ENCODE peak calls at places on chromosomes 5 and 9, in five cellular contexts. N is NCI-H1930, W is posterior cingulate gyrus, Y is H54, X is mesothelial cell of epicardium. S is an unnamed sample.

GRCh38 chr9:136437430-136437829 is 2.2 kb downstream of the INPP5E start:
- DNase-seq in W (no peak), Y (no peak), X (no peak), N (no peak), S (no peak)

GRCh38 chr5:160250226-160250625 is 20.9 kb downstream of the FABP6 start:
- DNase-seq in W (no peak), X (no peak), Y (no peak), N (no peak), S (no peak)

GRCh38 chr9:17319822-17320221 is 185.0 kb downstream of the CNTLN start:
- DNase-seq in W (no peak), N (no peak), Y (no peak), X (no peak), S (no peak)

GRCh38 chr9:137602661-137603060 is 2.8 kb upstream of the ARRDC1 start:
- DNase-seq in N (no peak), X (no peak), W (no peak), Y (no peak), S (no peak)

GRCh38 chr5:109281136-109281690 is 128.6 kb downstream of the PJA2 start:
- DNase-seq in W (no peak), X (no peak), Y (no peak), N (no peak), S (no peak)

GRCh38 chr9:125540497-125540896 is 166.5 kb downstream of the MAPKAP1 start:
- DNase-seq in N (no peak), W (no peak), Y (peak; percentile 42), X (no peak), S (no peak)

GRCh38 chr5:168114444-168115017 is 176.9 kb upstream of the WWC1 start:
- DNase-seq in Y (peak; percentile 68), W (no peak), X (no peak), N (peak; percentile 24), S (peak; percentile 49)

GRCh38 chr5:133144245-133144981 is 92.6 kb downstream of the HSPA4 start:
- DNase-seq in Y (no peak), X (no peak), W (no peak), N (no peak), S (no peak)

GRCh38 chr9:96203867-96204412 is 98.0 kb downstream of the HSD17B3 start:
- DNase-seq in X (no peak), W (no peak), N (no peak), Y (no peak), S (no peak)

GRCh38 chr5:33079548-33079947 is 361.2 kb upstream of the TARS1 start:
- DNase-seq in N (no peak), X (no peak), Y (no peak), W (no peak), S (no peak)

GRCh38 chr5:131677115-131677514 is 42.1 kb upstream of the RAPGEF6 start:
- DNase-seq in W (no peak), N (no peak), X (no peak), Y (no peak), S (no peak)

GRCh38 chr5:62068554-62068953 is 237.5 kb upstream of the KIF2A start:
- DNase-seq in W (no peak), X (no peak), Y (no peak), N (no peak), S (no peak)

GRCh38 chr9:30235068-30235467 is 2149.4 kb upstream of the ACO1 start:
- DNase-seq in X (no peak), W (no peak), Y (no peak), N (no peak), S (no peak)

GRCh38 chr5:135822959-135823358 is 11.5 kb upstream of the SLC25A48 start:
- DNase-seq in N (no peak), X (no peak), Y (no peak), W (no peak), S (no peak)

GRCh38 chr5:179242676-179243075 is 102.6 kb downstream of the ADAMTS2 start:
- DNase-seq in W (no peak), N (no peak), X (no peak), Y (no peak), S (no peak)

GRCh38 chr9:121686930-121687541 is 35.6 kb downstream of the DAB2IP start:
- DNase-seq in X (no peak), N (peak; percentile 19), W (peak; percentile 61), Y (peak; percentile 99), S (peak; percentile 72)

GRCh38 chr5:103224118-103224893 is 34.3 kb upstream of the MACIR start:
- DNase-seq in N (no peak), X (no peak), Y (peak; percentile 20), W (no peak), S (no peak)

GRCh38 chr5:139004374-139005307 is 129.5 kb upstream of the LRRTM2 start:
- DNase-seq in W (no peak), N (no peak), Y (no peak), X (no peak), S (no peak)

GRCh38 chr5:180352116-180352975 is 790 bp downstream of the GFPT2 start:
- DNase-seq in N (no peak), Y (peak; percentile 44), X (no peak), W (no peak), S (peak; percentile 45)

GRCh38 chr5:9423611-9424010 is 122.3 kb downstream of the SEMA5A start:
- DNase-seq in X (no peak), W (no peak), Y (no peak), N (no peak), S (no peak)

GRCh38 chr9:35828716-35829083 is at the start of gene FAM221B:
- DNase-seq in X (no peak), Y (no peak), W (no peak), N (peak; percentile 21), S (no peak)

GRCh38 chr9:7909537-7909936 is 110.0 kb upstream of the DMAC1 start:
- DNase-seq in N (no peak), X (no peak), W (no peak), Y (no peak), S (no peak)

GRCh38 chr9:128972956-128973355 is 25.5 kb downstream of the NUP188 start:
- DNase-seq in N (no peak), Y (peak; percentile 80), W (no peak), X (no peak), S (no peak)

GRCh38 chr9:110808599-110808980 is 140.0 kb downstream of the MUSK start:
- DNase-seq in X (no peak), Y (no peak), N (no peak), W (no peak), S (no peak)

GRCh38 chr9:35658144-35658893 is at the start of gene CCDC107:
- DNase-seq in N (peak; percentile 93), X (peak; percentile 89), Y (peak; percentile 62), W (peak; percentile 72), S (peak; percentile 78)

GRCh38 chr9:27367175-27367798 is 70.3 kb upstream of the EQTN start:
- DNase-seq in X (no peak), Y (no peak), W (no peak), N (no peak), S (no peak)

GRCh38 chr9:108041551-108041950 is 552.0 kb upstream of the KLF4 start:
- DNase-seq in X (no peak), N (no peak), Y (peak; percentile 63), W (no peak), S (no peak)

GRCh38 chr9:134820901-134821300 is 59.7 kb upstream of the FCN2 start:
- DNase-seq in W (no peak), N (no peak), Y (no peak), X (no peak), S (no peak)

GRCh38 chr5:120677481-120677880 is 213.4 kb downstream of the PRR16 start:
- DNase-seq in X (no peak), N (no peak), Y (no peak), W (no peak), S (no peak)

GRCh38 chr9:133088146-133088750 is 26.5 kb downstream of the CEL start:
- DNase-seq in X (no peak), W (no peak), N (no peak), Y (no peak), S (no peak)

GRCh38 chr5:74903165-74903787 is 37.1 kb upstream of the FAM169A start:
- DNase-seq in X (no peak), W (no peak), N (peak; percentile 19), Y (no peak), S (no peak)

GRCh38 chr5:57174128-57174849 is 430 bp downstream of the GPBP1 start:
- DNase-seq in W (peak; percentile 27), Y (no peak), N (no peak), X (no peak), S (peak; percentile 46)

GRCh38 chr9:86034863-86035734 is 64.3 kb downstream of the GOLM1 start:
- DNase-seq in W (no peak), Y (peak; percentile 54), N (peak; percentile 27), X (no peak), S (no peak)

GRCh38 chr9:98445576-98445975 is 190.1 kb upstream of the TBC1D2 start:
- DNase-seq in W (no peak), X (no peak), Y (no peak), N (no peak), S (no peak)

GRCh38 chr9:92637886-92638620 is 31.9 kb downstream of the IPPK start:
- DNase-seq in X (no peak), N (no peak), W (no peak), Y (no peak), S (peak; percentile 28)

GRCh38 chr5:125476888-125477585 is 730.6 kb upstream of the ZNF608 start:
- DNase-seq in W (no peak), N (no peak), Y (no peak), X (no peak), S (no peak)

GRCh38 chr5:34998058-34998789 is 49.5 kb downstream of the AGXT2 start:
- DNase-seq in W (no peak), Y (no peak), X (no peak), N (no peak), S (no peak)

GRCh38 chr5:180910735-180911134 is 11.8 kb downstream of the BTNL8 start:
- DNase-seq in N (no peak), Y (no peak), X (no peak), W (no peak), S (no peak)

GRCh38 chr5:179766021-179766725 is 27.6 kb upstream of the LTC4S start:
- DNase-seq in Y (no peak), N (no peak), X (no peak), W (no peak), S (no peak)

S was measured in head of caudate nucleus.